ENCODE peak calls at places on chromosomes 16 and 17, in five cellular contexts. K, I, C, Y and O are unnamed samples.

GRCh38 chr16:77962689-77963088 is 59.7 kb upstream of the CLEC3A start:
- DNase-seq in C (no peak), I (no peak), Y (no peak), K (no peak), O (no peak)

GRCh38 chr17:66655861-66656260 is 179.1 kb upstream of the CACNG5 start:
- DNase-seq in Y (no peak), K (peak; percentile 57), I (peak; percentile 66), C (peak; percentile 72), O (no peak)

GRCh38 chr16:3963886-3964685 is 83.6 kb upstream of the CREBBP start:
- DNase-seq in I (no peak), K (no peak), Y (no peak), C (no peak), O (no peak)

GRCh38 chr17:2170023-2170422 is 115.1 kb downstream of the HIC1 start:
- DNase-seq in K (no peak), I (peak; percentile 23), Y (peak; percentile 48), C (no peak), O (no peak)

GRCh38 chr17:74148446-74148845 is 55.0 kb upstream of the RPL38 start:
- DNase-seq in I (no peak), C (no peak), Y (no peak), K (no peak), O (no peak)

GRCh38 chr16:20868890-20869289 is 31.3 kb downstream of the DCUN1D3 start:
- DNase-seq in Y (peak; percentile 16), C (no peak), K (no peak), I (no peak), O (no peak)

GRCh38 chr16:58024673-58025350 is 742 bp upstream of the MMP15 start:
- DNase-seq in K (no peak), Y (peak; percentile 70), C (no peak), I (peak; percentile 17), O (no peak)

GRCh38 chr16:75266738-75267630 is 15.6 kb upstream of the BCAR1 start:
- DNase-seq in C (no peak), K (no peak), I (no peak), Y (no peak), O (no peak)

GRCh38 chr17:77120866-77121265 is 19.9 kb upstream of the SEC14L1 start:
- DNase-seq in Y (no peak), I (no peak), C (no peak), K (no peak), O (no peak)

GRCh38 chr17:4247361-4247980 is 16.3 kb downstream of the ANKFY1 start:
- DNase-seq in C (no peak), K (no peak), I (no peak), Y (no peak), O (no peak)